ENCODE peak calls at places on chromosomes 2 and 18, in five cellular contexts. V is endothelial cell; P is mammary epithelial cell; M is adrenal gland; N is naive thymus-derived CD8-positive, alpha-beta T cell. A is an unnamed sample.

GRCh38 chr2:39920318-39920775 is 141.3 kb upstream of the THUMPD2 start:
- DNase-seq in M (no peak), V (no peak), P (no peak), N (no peak), A (no peak)

GRCh38 chr2:129070663-129071062 is 752.0 kb upstream of the HS6ST1 start:
- DNase-seq in N (no peak), P (no peak), V (no peak), M (no peak), A (no peak)

GRCh38 chr18:60684843-60685513 is 312.4 kb upstream of the MC4R start:
- DNase-seq in V (no peak), P (peak; percentile 17), N (no peak), M (no peak), A (peak; percentile 77)

GRCh38 chr2:171999125-171999524 is 628 bp upstream of the METAP1D start:
- DNase-seq in V (no peak), P (peak; percentile 13), N (no peak), M (no peak), A (peak; percentile 37)

GRCh38 chr2:10504370-10504993 is 56.4 kb upstream of the ODC1 start:
- DNase-seq in N (no peak), P (no peak), M (no peak), V (no peak), A (no peak)

GRCh38 chr2:146207417-146207816 is 1637.4 kb upstream of the ACVR2A start:
- DNase-seq in M (no peak), V (no peak), N (no peak), P (no peak), A (no peak)

GRCh38 chr2:446963-447540 is 159.2 kb upstream of the ALKAL2 start:
- DNase-seq in N (no peak), M (no peak), P (no peak), V (no peak), A (no peak)

GRCh38 chr2:10548626-10549025 is 100.5 kb upstream of the ODC1 start:
- DNase-seq in N (no peak), M (peak; percentile 22), P (no peak), V (no peak), A (no peak)

GRCh38 chr18:71018816-71019215 is 730.0 kb downstream of the SOCS6 start:
- DNase-seq in M (no peak), V (no peak), P (no peak), N (no peak), A (no peak)

GRCh38 chr18:13216732-13217465 is 1.7 kb upstream of the LDLRAD4 start:
- DNase-seq in V (peak; percentile 68), P (no peak), M (peak; percentile 49), N (peak; percentile 68), A (peak; percentile 26)

GRCh38 chr2:237297421-237298155 is 116.4 kb downstream of the COL6A3 start:
- DNase-seq in V (no peak), N (no peak), P (no peak), M (no peak), A (peak; percentile 98)

GRCh38 chr2:190533968-190534309 is 583 bp downstream of the NEMP2 start:
- DNase-seq in V (no peak), P (peak; percentile 41), M (peak; percentile 24), N (peak; percentile 69), A (peak; percentile 73)

GRCh38 chr18:48643262-48643661 is 104.4 kb downstream of the CTIF start:
- DNase-seq in V (no peak), M (no peak), P (no peak), N (no peak), A (no peak)

GRCh38 chr2:20213651-20214565 is 11.0 kb downstream of the SDC1 start:
- DNase-seq in M (peak; percentile 45), P (peak; percentile 70), V (no peak), N (no peak), A (peak; percentile 93)

GRCh38 chr18:32019251-32019943 is 772 bp downstream of the RNF125 start:
- DNase-seq in N (peak; percentile 92), M (peak; percentile 35), P (peak; percentile 47), V (peak; percentile 44), A (peak; percentile 62)

GRCh38 chr18:60446821-60447220 is 74.2 kb upstream of the MC4R start:
- DNase-seq in N (no peak), M (no peak), V (no peak), P (no peak), A (no peak)

GRCh38 chr2:167823066-167823465 is 424.3 kb downstream of the STK39 start:
- DNase-seq in V (no peak), M (no peak), P (no peak), N (no peak), A (no peak)

GRCh38 chr2:232203166-232203891 is 175.2 kb upstream of the ALPP start:
- DNase-seq in V (no peak), N (no peak), M (no peak), P (no peak), A (no peak)

GRCh38 chr2:240964854-240965295 is 33.5 kb upstream of the SNED1 start:
- DNase-seq in V (no peak), P (no peak), M (no peak), N (no peak), A (no peak)

A was measured in DMS53.